ENCODE peak calls at places on chromosome 4, in seven cellular contexts. Z is stimulated activated CD4-positive, alpha-beta T cell treated with anti-CD3 and anti-CD28 coated beads, Interleukin-15, amount 100 ng/mL, for 48 hours; L is NCI-H1092; O is posterior vena cava; V is NCI-H460; G is AG09309; R is lung microvascular endothelial cell. B is an unnamed sample.

GRCh38 chr4:14867847-14868246 is 134.4 kb upstream of the CPEB2 start:
- DNase-seq in Z (no peak), L (peak), O (no peak), V (no peak), G (no peak), R (no peak), B (no peak)

GRCh38 chr4:86118696-86119095 is 241.2 kb downstream of the MAPK10 start:
- DNase-seq in Z (no peak), L (no peak), O (no peak), V (no peak), G (no peak), R (no peak), B (no peak)

GRCh38 chr4:159071178-159071968 is 31.5 kb upstream of the RAPGEF2 start:
- DNase-seq in Z (no peak), L (no peak), O (no peak), V (no peak), G (no peak), R (peak), B (no peak)

GRCh38 chr4:5504486-5504885 is 203.9 kb downstream of the EVC2 start:
- DNase-seq in Z (no peak), L (no peak), O (no peak), V (no peak), G (no peak), R (no peak), B (no peak)

GRCh38 chr4:113823291-113823659 is 61.7 kb upstream of the CAMK2D start:
- DNase-seq in Z (no peak), L (no peak), O (no peak), V (no peak), G (no peak), R (no peak), B (no peak)

GRCh38 chr4:47824844-47825243 is 13.0 kb downstream of the CORIN start:
- DNase-seq in Z (no peak), L (peak), O (no peak), V (no peak), G (no peak), R (no peak), B (no peak)

GRCh38 chr4:163505374-163505773 is 10.9 kb downstream of the TMA16 start:
- DNase-seq in Z (no peak), L (no peak), O (no peak), V (no peak), G (no peak), R (no peak), B (no peak)

GRCh38 chr4:126241631-126242030 is 926.9 kb downstream of the FAT4 start:
- DNase-seq in Z (no peak), L (no peak), O (no peak), V (no peak), G (no peak), R (no peak), B (no peak)

GRCh38 chr4:168304744-168305459 is 13.7 kb downstream of the DDX60 start:
- DNase-seq in Z (no peak), L (peak), O (no peak), V (peak), G (peak), R (no peak), B (no peak)

GRCh38 chr4:167897116-167897515 is 195.2 kb upstream of the ANXA10 start:
- DNase-seq in Z (no peak), L (no peak), O (peak), V (no peak), G (peak), R (peak), B (no peak)

GRCh38 chr4:146521543-146522097 is at the start of gene SLC10A7:
- DNase-seq in Z (peak), L (peak), O (peak), V (peak), G (no peak), R (peak), B (no peak)

GRCh38 chr4:38688676-38689355 is 24.8 kb downstream of the KLF3 start:
- DNase-seq in Z (no peak), L (no peak), O (no peak), V (no peak), G (no peak), R (peak), B (no peak)

GRCh38 chr4:108493596-108493931 is 126.8 kb upstream of the RPL34 start:
- DNase-seq in Z (no peak), L (no peak), O (no peak), V (no peak), G (no peak), R (no peak), B (no peak)

GRCh38 chr4:152937280-152937534 is 1.1 kb downstream of the FHDC1 start:
- DNase-seq in Z (no peak), L (no peak), O (no peak), V (no peak), G (no peak), R (no peak), B (no peak)

GRCh38 chr4:3387943-3388348 is 53.8 kb upstream of the HGFAC start:
- DNase-seq in Z (no peak), L (no peak), O (peak), V (no peak), G (no peak), R (peak), B (no peak)

GRCh38 chr4:103306870-103307345 is 108.8 kb upstream of the CENPE start:
- DNase-seq in Z (no peak), L (no peak), O (no peak), V (no peak), G (no peak), R (no peak), B (no peak)

GRCh38 chr4:41257257-41257900 is 651 bp downstream of the UCHL1 start:
- DNase-seq in Z (peak), L (peak), O (peak), V (peak), G (no peak), R (peak), B (no peak)

GRCh38 chr4:189600598-189601435 is 339.9 kb upstream of the FRG1 start:
- DNase-seq in Z (no peak), L (no peak), O (no peak), V (no peak), G (no peak), R (no peak), B (no peak)

GRCh38 chr4:106034205-106034604 is 138.9 kb downstream of the NPNT start:
- DNase-seq in Z (no peak), L (no peak), O (no peak), V (no peak), G (no peak), R (no peak), B (peak)

GRCh38 chr4:62135565-62136156 is 935.5 kb downstream of the ADGRL3 start:
- DNase-seq in Z (no peak), L (no peak), O (no peak), V (no peak), G (no peak), R (no peak), B (no peak)

GRCh38 chr4:149980941-149981340 is 97.3 kb upstream of the DCLK2 start:
- DNase-seq in Z (no peak), L (no peak), O (no peak), V (peak), G (no peak), R (peak), B (no peak)

GRCh38 chr4:188023682-188024081 is 28.1 kb downstream of the ZFP42 start:
- DNase-seq in Z (no peak), L (no peak), O (no peak), V (no peak), G (no peak), R (no peak), B (no peak)

GRCh38 chr4:147340111-147340510 is 140.8 kb upstream of the EDNRA start:
- DNase-seq in Z (no peak), L (no peak), O (no peak), V (no peak), G (no peak), R (no peak), B (no peak)

GRCh38 chr4:85825937-85826678 is 351.2 kb downstream of the ARHGAP24 start:
- DNase-seq in Z (no peak), L (peak), O (no peak), V (no peak), G (peak), R (peak), B (no peak)

GRCh38 chr4:133823177-133823576 is 378.4 kb downstream of the PABPC4L start:
- DNase-seq in Z (no peak), L (no peak), O (no peak), V (no peak), G (no peak), R (no peak), B (no peak)

GRCh38 chr4:111761531-111761930 is 383.7 kb upstream of the FAM241A start:
- DNase-seq in Z (no peak), L (no peak), O (no peak), V (no peak), G (no peak), R (no peak), B (no peak)

GRCh38 chr4:41644288-41644914 is 104.1 kb downstream of the PHOX2B start:
- DNase-seq in Z (peak), L (no peak), O (peak), V (no peak), G (no peak), R (peak), B (no peak)

B was measured in SK-N-MC.